ENCODE peak calls at places on chromosomes 3 and 15, in nine cellular contexts. V is MCF 10A, M is AG04449, H is right atrium auricular region, S is thoracic aorta, N is sigmoid colon, W is foreskin fibroblast, U is BE2C, Y is mesothelial cell of epicardium. T is an unnamed sample.

GRCh38 chr3:149390316-149390715 is 12.9 kb upstream of the TM4SF1 start:
- DNase-seq in V (peak), M (no peak), H (no peak), S (no peak), N (no peak), W (no peak), U (no peak), Y (no peak), T (no peak)

GRCh38 chr15:92655178-92655995 is at the start of gene FAM174B:
- DNase-seq in V (no peak), M (no peak), H (no peak), S (no peak), N (peak), W (peak), U (peak), Y (peak), T (no peak)

GRCh38 chr3:24237971-24238767 is 256.5 kb downstream of the THRB start:
- DNase-seq in V (peak), M (peak), H (no peak), S (peak), N (no peak), W (peak), U (peak), Y (no peak), T (peak)

GRCh38 chr15:57019496-57020160 is 101.2 kb downstream of the TCF12 start:
- DNase-seq in V (peak), M (no peak), H (no peak), S (no peak), N (no peak), W (peak), U (no peak), Y (no peak), T (no peak)

GRCh38 chr3:116524455-116524854 is 79.2 kb upstream of the LSAMP start:
- DNase-seq in V (no peak), M (no peak), H (no peak), S (no peak), N (no peak), W (peak), U (no peak), Y (no peak), T (no peak)

GRCh38 chr3:5136211-5136610 is 14.1 kb downstream of the ARL8B start:
- DNase-seq in V (no peak), M (no peak), H (no peak), S (no peak), N (no peak), W (no peak), U (no peak), Y (no peak), T (no peak)

GRCh38 chr15:48331796-48332641 is 790 bp downstream of the DUT start:
- DNase-seq in V (peak), M (no peak), H (peak), S (peak), N (peak), W (peak), U (peak), Y (peak), T (no peak)

GRCh38 chr15:88908123-88908522 is 5.1 kb downstream of the MFGE8 start:
- DNase-seq in V (no peak), M (no peak), H (no peak), S (no peak), N (peak), W (no peak), U (no peak), Y (no peak), T (no peak)

GRCh38 chr3:145134738-145135137 is 1026.2 kb downstream of the PLOD2 start:
- DNase-seq in V (no peak), M (no peak), H (no peak), S (no peak), N (no peak), W (no peak), U (no peak), Y (no peak), T (no peak)

GRCh38 chr15:40055576-40056293 is 16.8 kb upstream of the SRP14 start:
- DNase-seq in V (peak), M (no peak), H (peak), S (no peak), N (peak), W (no peak), U (peak), Y (no peak), T (no peak)

GRCh38 chr3:151166161-151166560 is 36.9 kb downstream of the GPR171 start:
- DNase-seq in V (no peak), M (no peak), H (no peak), S (no peak), N (no peak), W (peak), U (no peak), Y (no peak), T (no peak)

GRCh38 chr3:110066201-110066600 is 728.9 kb upstream of the DPPA4 start:
- DNase-seq in V (no peak), M (no peak), H (no peak), S (no peak), N (no peak), W (no peak), U (no peak), Y (no peak), T (no peak)

GRCh38 chr3:182303169-182303568 is 490.1 kb upstream of the ATP11B start:
- DNase-seq in V (no peak), M (no peak), H (no peak), S (no peak), N (no peak), W (no peak), U (no peak), Y (no peak), T (no peak)

GRCh38 chr3:43187836-43188479 is 82.1 kb upstream of the POMGNT2 start:
- DNase-seq in V (no peak), M (no peak), H (no peak), S (no peak), N (no peak), W (no peak), U (no peak), Y (no peak), T (no peak)

GRCh38 chr3:30302027-30302426 is 304.4 kb upstream of the TGFBR2 start:
- DNase-seq in V (peak), M (peak), H (no peak), S (no peak), N (no peak), W (no peak), U (no peak), Y (no peak), T (no peak)

GRCh38 chr15:81317642-81318017 is 6.3 kb downstream of the STARD5 start:
- DNase-seq in V (no peak), M (no peak), H (no peak), S (no peak), N (no peak), W (no peak), U (no peak), Y (no peak), T (no peak)

GRCh38 chr3:42180901-42181300 is 85.1 kb downstream of the CCK start:
- DNase-seq in V (no peak), M (no peak), H (no peak), S (no peak), N (no peak), W (no peak), U (no peak), Y (no peak), T (no peak)

GRCh38 chr15:57761562-57761961 is 55.0 kb downstream of the POLR2M start:
- DNase-seq in V (no peak), M (no peak), H (no peak), S (no peak), N (no peak), W (peak), U (no peak), Y (no peak), T (no peak)

GRCh38 chr15:40936709-40937666 is 7.8 kb downstream of the DLL4 start:
- DNase-seq in V (no peak), M (no peak), H (no peak), S (no peak), N (no peak), W (peak), U (no peak), Y (no peak), T (no peak)

GRCh38 chr15:29945943-29946591 is 123.8 kb upstream of the TJP1 start:
- DNase-seq in V (peak), M (peak), H (no peak), S (no peak), N (no peak), W (peak), U (no peak), Y (no peak), T (no peak)

GRCh38 chr3:30576946-30577345 is 29.5 kb upstream of the TGFBR2 start:
- DNase-seq in V (no peak), M (no peak), H (no peak), S (no peak), N (no peak), W (peak), U (no peak), Y (no peak), T (no peak)

GRCh38 chr3:3615533-3615932 is 183.7 kb upstream of the LRRN1 start:
- DNase-seq in V (peak), M (no peak), H (no peak), S (no peak), N (no peak), W (no peak), U (no peak), Y (no peak), T (no peak)

GRCh38 chr3:123258811-123259420 is 57.2 kb downstream of the SEC22A start:
- DNase-seq in V (peak), M (no peak), H (no peak), S (no peak), N (no peak), W (peak), U (no peak), Y (no peak), T (peak)

GRCh38 chr3:99586680-99587079 is 51.7 kb upstream of the COL8A1 start:
- DNase-seq in V (peak), M (no peak), H (no peak), S (no peak), N (no peak), W (peak), U (no peak), Y (no peak), T (no peak)

GRCh38 chr3:105647047-105647446 is 221.8 kb downstream of the CBLB start:
- DNase-seq in V (peak), M (peak), H (no peak), S (no peak), N (no peak), W (peak), U (peak), Y (no peak), T (peak)

GRCh38 chr15:79172032-79172481 is 81.5 kb upstream of the RASGRF1 start:
- DNase-seq in V (no peak), M (no peak), H (no peak), S (no peak), N (no peak), W (no peak), U (peak), Y (no peak), T (no peak)

GRCh38 chr3:179260949-179261765 is 10.2 kb upstream of the KCNMB3 start:
- DNase-seq in V (no peak), M (no peak), H (peak), S (peak), N (peak), W (peak), U (peak), Y (peak), T (peak)

GRCh38 chr3:173700336-173700735 is 302.8 kb downstream of the NLGN1 start:
- DNase-seq in V (no peak), M (no peak), H (no peak), S (no peak), N (no peak), W (no peak), U (no peak), Y (no peak), T (no peak)

GRCh38 chr3:173501941-173502489 is 104.5 kb downstream of the NLGN1 start:
- DNase-seq in V (peak), M (peak), H (no peak), S (no peak), N (no peak), W (peak), U (no peak), Y (no peak), T (no peak)

GRCh38 chr3:168165390-168166269 is 69.9 kb upstream of the GOLIM4 start:
- DNase-seq in V (peak), M (peak), H (peak), S (no peak), N (peak), W (peak), U (peak), Y (no peak), T (peak)

GRCh38 chr3:72663429-72663828 is 184.8 kb downstream of the SHQ1 start:
- DNase-seq in V (no peak), M (no peak), H (no peak), S (no peak), N (no peak), W (peak), U (no peak), Y (no peak), T (no peak)

GRCh38 chr3:34056951-34057390 is 258.5 kb downstream of the PDCD6IP start:
- DNase-seq in V (peak), M (no peak), H (no peak), S (no peak), N (no peak), W (no peak), U (no peak), Y (no peak), T (no peak)

GRCh38 chr15:50726315-50726714 is 39.2 kb downstream of the SPPL2A start:
- DNase-seq in V (no peak), M (no peak), H (no peak), S (no peak), N (no peak), W (no peak), U (no peak), Y (no peak), T (no peak)

GRCh38 chr3:158791259-158791920 is 10.5 kb upstream of the MFSD1 start:
- DNase-seq in V (peak), M (no peak), H (no peak), S (no peak), N (no peak), W (peak), U (peak), Y (no peak), T (no peak)

GRCh38 chr15:69158201-69158842 is 2.1 kb upstream of the GLCE start:
- DNase-seq in V (no peak), M (no peak), H (no peak), S (no peak), N (no peak), W (no peak), U (no peak), Y (no peak), T (no peak)

GRCh38 chr15:83322061-83322460 is 37.6 kb upstream of the BNC1 start:
- DNase-seq in V (peak), M (no peak), H (no peak), S (no peak), N (no peak), W (peak), U (no peak), Y (no peak), T (no peak)

DNA sequence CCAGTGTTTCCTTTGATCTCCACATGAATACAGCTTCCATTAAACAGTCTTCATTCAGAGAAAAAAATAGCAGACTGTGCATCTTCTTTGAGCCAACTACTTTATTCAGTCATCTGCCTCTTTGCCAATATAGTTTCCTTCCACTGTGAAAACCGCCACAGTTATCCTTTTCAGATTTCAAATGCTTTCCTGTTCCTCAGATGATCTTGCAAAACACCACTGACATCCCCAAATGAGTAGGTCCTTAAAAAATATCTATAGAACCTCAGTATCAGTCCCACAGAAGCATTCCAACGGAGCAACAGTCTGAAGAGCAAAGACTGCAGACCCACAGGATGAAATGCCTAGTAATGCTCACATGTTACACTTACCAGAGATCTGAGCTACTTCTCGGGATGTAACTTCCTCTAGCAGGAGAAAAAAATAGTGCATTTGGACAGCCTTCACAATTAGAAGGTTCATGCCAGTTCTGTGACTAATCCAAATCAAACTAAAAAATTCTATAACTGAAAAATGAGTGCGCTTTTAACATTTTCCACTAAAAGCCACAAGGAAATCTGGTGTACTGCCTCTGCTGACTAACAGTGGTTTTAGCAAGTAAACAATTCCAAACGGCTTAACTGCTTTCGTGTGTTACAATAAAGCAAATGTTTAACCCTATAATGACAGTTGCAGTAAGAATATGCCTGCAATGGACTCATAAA is at the start of gene ANKRD28:
- DNase-seq in V (peak), M (peak), H (no peak), S (no peak), N (no peak), W (peak), U (no peak), Y (no peak), T (peak)
- TF ChIP-seq CTCF in V (peak), M (peak), H (no peak), S (peak), N (peak), W (peak), U (peak), Y (peak), T (peak)

DNA sequence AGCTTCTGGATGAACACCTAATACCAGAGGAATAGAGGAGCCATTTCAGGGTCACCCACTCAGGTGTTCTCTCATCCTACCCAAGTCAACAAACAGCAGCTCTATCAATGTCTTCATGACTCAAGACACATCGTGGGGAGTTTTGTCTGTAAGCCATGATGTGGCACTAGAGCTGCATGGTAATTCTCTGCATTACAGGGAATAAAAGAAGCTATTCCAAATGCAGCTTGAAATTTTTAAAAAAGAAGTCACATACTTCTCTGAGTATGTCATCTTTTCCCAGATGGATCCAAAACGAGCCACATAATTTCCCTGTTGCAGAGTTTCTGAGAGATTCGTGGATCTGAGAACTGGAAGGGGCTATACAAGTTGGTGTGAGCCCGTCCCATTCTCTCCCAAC is 6.1 kb upstream of the THSD4 start:
- DNase-seq in V (no peak), M (peak), H (no peak), S (no peak), N (peak), W (peak), U (no peak), Y (no peak), T (no peak)
- TF ChIP-seq CTCF in V (no peak), M (peak), H (no peak), S (peak), N (no peak), W (peak), U (no peak), Y (no peak), T (peak)

DNA sequence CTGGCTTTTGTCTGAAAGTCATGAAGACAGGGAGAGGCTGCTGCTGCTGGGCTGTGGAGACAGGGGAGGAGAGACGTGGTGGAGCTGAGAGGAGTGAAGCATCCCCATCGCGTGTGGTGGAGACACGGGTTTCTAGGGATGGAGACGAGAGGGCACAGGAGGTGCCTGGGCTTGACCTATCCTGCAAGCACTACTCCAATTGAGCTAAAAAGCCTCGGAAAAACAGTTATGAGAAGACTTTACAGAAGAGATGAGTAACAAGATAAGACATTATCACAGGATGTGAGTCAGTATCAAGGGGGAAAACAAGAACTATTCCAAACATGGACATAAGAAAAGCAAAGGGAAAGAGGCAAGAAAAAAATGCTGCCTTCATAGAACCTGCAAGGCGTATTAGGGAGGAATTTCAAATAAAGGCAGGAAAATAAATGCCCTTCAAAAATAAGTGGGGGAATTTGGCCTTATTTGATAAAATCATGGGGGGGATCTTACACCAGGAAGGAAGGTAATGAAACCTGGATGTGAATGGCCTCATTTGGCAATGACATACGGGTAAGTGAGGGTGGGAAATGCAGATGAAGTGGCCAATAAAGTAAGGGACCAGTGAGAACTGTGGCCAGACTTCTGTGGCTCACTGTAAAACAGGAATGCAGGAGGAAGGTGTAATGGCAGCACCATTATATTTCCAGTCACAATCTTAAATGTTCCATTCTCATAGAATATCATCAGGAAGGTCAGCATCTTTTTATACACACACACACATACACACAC is 97.9 kb downstream of the PLD1 start:
- DNase-seq in V (no peak), M (peak), H (no peak), S (no peak), N (no peak), W (peak), U (no peak), Y (no peak), T (no peak)
- TF ChIP-seq CTCF in V (no peak), M (no peak), H (no peak), S (no peak), N (no peak), W (no peak), U (no peak), Y (no peak), T (no peak)

GRCh38 chr3:142962175-142962519 is 1.3 kb downstream of the PAQR9 start:
- DNase-seq in V (no peak), M (no peak), H (no peak), S (no peak), N (no peak), W (no peak), U (no peak), Y (no peak), T (no peak)

GRCh38 chr3:142964150-142964498 is 650 bp upstream of the PAQR9 start:
- DNase-seq in V (no peak), M (no peak), H (no peak), S (no peak), N (no peak), W (peak), U (no peak), Y (no peak), T (no peak)

GRCh38 chr3:142961539-142961938 is 1.9 kb downstream of the PAQR9 start:
- DNase-seq in V (no peak), M (no peak), H (no peak), S (no peak), N (no peak), W (peak), U (no peak), Y (no peak), T (no peak)

GRCh38 chr3:142962520-142963265 is 781 bp downstream of the PAQR9 start:
- DNase-seq in V (no peak), M (no peak), H (no peak), S (no peak), N (no peak), W (peak), U (no peak), Y (no peak), T (no peak)

GRCh38 chr3:142963266-142964149 is at the start of gene PAQR9:
- DNase-seq in V (no peak), M (no peak), H (no peak), S (no peak), N (no peak), W (peak), U (peak), Y (peak), T (no peak)
- TF ChIP-seq CTCF in V (no peak), M (no peak), H (no peak), S (no peak), N (no peak), W (no peak), U (no peak), Y (no peak), T (no peak)

GRCh38 chr15:61671736-61672135 is 388.5 kb downstream of the VPS13C start:
- DNase-seq in V (no peak), M (no peak), H (no peak), S (no peak), N (no peak), W (peak), U (no peak), Y (no peak), T (no peak)
- TF ChIP-seq CTCF in V (no peak), M (no peak), H (no peak), S (no peak), N (no peak), W (no peak), U (no peak), Y (no peak), T (no peak)

GRCh38 chr15:99909914-99910313 is 176.7 kb upstream of the LYSMD4 start:
- DNase-seq in V (peak), M (no peak), H (no peak), S (no peak), N (no peak), W (no peak), U (no peak), Y (no peak), T (no peak)
- TF ChIP-seq CTCF in V (no peak), M (no peak), H (no peak), S (no peak), N (no peak), W (no peak), U (peak), Y (no peak), T (no peak)

T was measured in AG09319.